ENCODE peak calls at places on chromosomes 16 and 17, in five cellular contexts. G is K562, H is H1, T is HepG2, A is GM12878. K is an unnamed sample.

GRCh38 chr16:84726670-84727467 is 27.1 kb downstream of the USP10 start:
- DNase-seq in G (no peak), H (no peak), A (peak), T (peak), K (peak)

GRCh38 chr16:23640669-23640958 is 496 bp downstream of the PALB2 start:
- DNase-seq in T (no peak), G (peak), A (no peak), H (peak), K (no peak)

GRCh38 chr17:31427684-31428083 is 36.2 kb downstream of the RAB11FIP4 start:
- DNase-seq in H (no peak), A (no peak), G (no peak), T (no peak), K (no peak)

GRCh38 chr16:3977376-3977775 is 96.9 kb upstream of the CREBBP start:
- DNase-seq in T (no peak), H (no peak), G (no peak), A (no peak), K (no peak)

GRCh38 chr16:26195225-26195624 is 503.5 kb downstream of the HS3ST4 start:
- DNase-seq in T (no peak), H (no peak), A (no peak), G (no peak), K (no peak)

GRCh38 chr17:7083592-7083991 is 3.5 kb upstream of the CLEC10A start:
- DNase-seq in G (no peak), H (no peak), T (no peak), A (no peak), K (no peak)

GRCh38 chr17:77790143-77790829 is 168.2 kb upstream of the TNRC6C start:
- DNase-seq in G (no peak), H (peak), T (no peak), A (no peak), K (peak)

GRCh38 chr16:11328172-11329079 is 16.8 kb upstream of the RMI2 start:
- DNase-seq in G (no peak), H (peak), T (no peak), A (peak), K (peak)

GRCh38 chr17:44968225-44969143 is at the start of gene C1QL1:
- DNase-seq in A (no peak), G (peak), H (peak), T (peak), K (peak)

GRCh38 chr17:77786740-77787505 is 171.6 kb upstream of the TNRC6C start:
- DNase-seq in H (peak), G (no peak), T (no peak), A (no peak), K (peak)

GRCh38 chr16:87248704-87249103 is 68.5 kb downstream of the C16orf95 start:
- DNase-seq in G (no peak), T (no peak), A (no peak), H (no peak), K (no peak)

GRCh38 chr17:43897827-43898226 is 9.5 kb downstream of the MPP2 start:
- DNase-seq in H (no peak), T (no peak), A (no peak), G (no peak), K (no peak)

GRCh38 chr16:637081-638018 is 1.2 kb upstream of the METTL26 start:
- DNase-seq in A (no peak), T (peak), G (peak), H (no peak), K (peak)

GRCh38 chr17:73667184-73667959 is 23.1 kb upstream of the SDK2 start:
- DNase-seq in T (no peak), G (no peak), H (no peak), A (no peak), K (no peak)

GRCh38 chr16:6913535-6913934 is 419.1 kb upstream of the RBFOX1 start:
- DNase-seq in T (no peak), G (no peak), A (no peak), H (no peak), K (no peak)

GRCh38 chr16:81586421-81586820 is 141.8 kb downstream of the CMIP start:
- DNase-seq in G (peak), H (no peak), A (no peak), T (no peak), K (no peak)

GRCh38 chr16:48421741-48422140 is 36.5 kb upstream of the SIAH1 start:
- DNase-seq in T (no peak), A (no peak), H (no peak), G (no peak), K (no peak)

GRCh38 chr17:4147751-4148310 is 4.8 kb downstream of the CYB5D2 start:
- DNase-seq in G (no peak), A (no peak), T (no peak), H (no peak), K (no peak)

GRCh38 chr17:44672479-44673093 is 16.3 kb downstream of the MEIOC start:
- DNase-seq in G (peak), A (no peak), T (peak), H (no peak), K (no peak)

GRCh38 chr16:84844049-84844350 is 24.2 kb downstream of the CRISPLD2 start:
- DNase-seq in H (no peak), G (no peak), A (no peak), T (no peak), K (no peak)

GRCh38 chr17:39607851-39608130 is at the start of gene NEUROD2:
- DNase-seq in A (no peak), G (no peak), H (no peak), T (no peak), K (no peak)

GRCh38 chr17:47687748-47688147 is 6.2 kb upstream of the TBKBP1 start:
- DNase-seq in H (no peak), G (peak), A (no peak), T (no peak), K (peak)

GRCh38 chr16:83715217-83715920 is 92.4 kb upstream of the HSBP1 start:
- DNase-seq in A (no peak), H (no peak), T (no peak), G (no peak), K (no peak)

GRCh38 chr17:7932483-7932891 is 481 bp downstream of the CNTROB start:
- DNase-seq in H (no peak), A (no peak), T (peak), G (peak), K (peak)

GRCh38 chr17:31299624-31300023 is 2.6 kb upstream of the OMG start:
- DNase-seq in G (no peak), A (no peak), T (no peak), H (no peak), K (no peak)

GRCh38 chr17:76075364-76076099 is 951 bp downstream of the GALR2 start:
- DNase-seq in G (no peak), H (no peak), A (no peak), T (no peak), K (peak)

GRCh38 chr17:61486135-61487120 is 34.2 kb downstream of the TBX4 start:
- DNase-seq in T (no peak), H (no peak), G (no peak), A (no peak), K (no peak)

GRCh38 chr17:38333635-38334295 is 10.0 kb downstream of the GPR179 start:
- DNase-seq in G (peak), T (peak), H (peak), A (no peak), K (peak)

GRCh38 chr17:46818929-46819859 is 702 bp upstream of the WNT3 start:
- DNase-seq in G (peak), T (no peak), H (no peak), A (no peak), K (peak)

GRCh38 chr16:10983175-10983558 is 38.8 kb downstream of the CLEC16A start:
- DNase-seq in T (no peak), A (no peak), G (no peak), H (no peak), K (no peak)

GRCh38 chr17:82200743-82201497 is 11.7 kb downstream of the CCDC57 start:
- DNase-seq in H (no peak), G (peak), T (no peak), A (no peak), K (no peak)

GRCh38 chr17:17356149-17356930 is 53.2 kb downstream of the NT5M start:
- DNase-seq in G (peak), T (peak), A (peak), H (peak), K (peak)

GRCh38 chr16:31350275-31351005 is 4.5 kb upstream of the ITGAX start:
- DNase-seq in H (no peak), A (no peak), G (no peak), T (no peak), K (no peak)

GRCh38 chr17:45019177-45019711 is 32.2 kb downstream of the DCAKD start:
- DNase-seq in T (no peak), H (no peak), G (peak), A (no peak), K (no peak)

GRCh38 chr17:81277421-81277820 is 17.7 kb downstream of the SLC38A10 start:
- DNase-seq in A (no peak), G (no peak), T (no peak), H (no peak), K (no peak)

GRCh38 chr16:67165121-67166034 is 833 bp downstream of the HSF4 start:
- DNase-seq in T (no peak), H (no peak), A (no peak), G (no peak), K (no peak)

GRCh38 chr16:67284699-67285646 is 5.6 kb downstream of the PLEKHG4 start:
- DNase-seq in H (peak), T (peak), G (peak), A (no peak), K (peak)

GRCh38 chr16:85098565-85098964 is 13.7 kb downstream of the CIBAR2 start:
- DNase-seq in A (no peak), T (no peak), G (peak), H (no peak), K (no peak)

GRCh38 chr17:63496177-63496576 is 19.3 kb downstream of the ACE start:
- DNase-seq in G (no peak), H (no peak), A (no peak), T (no peak), K (no peak)

GRCh38 chr17:63496663-63497400 is 20.0 kb downstream of the ACE start:
- DNase-seq in G (no peak), H (no peak), A (no peak), T (no peak), K (no peak)

GRCh38 chr17:63498621-63499195 is 21.8 kb downstream of the ACE start:
- DNase-seq in A (no peak), H (no peak), T (peak), G (no peak), K (no peak)

GRCh38 chr17:63495471-63495870 is 18.6 kb downstream of the ACE start:
- DNase-seq in A (no peak), G (no peak), H (no peak), T (no peak), K (no peak)

GRCh38 chr17:63497708-63498483 is 21.0 kb downstream of the ACE start:
- DNase-seq in A (no peak), T (peak), H (no peak), G (peak), K (peak)
- TF ChIP-seq CREB1 in A (no peak), T (no peak), H (no peak), G (no peak), K (no peak)

GRCh38 chr16:79788949-79789348 is 188.4 kb upstream of the MAF start:
- DNase-seq in H (no peak), A (no peak), T (no peak), G (no peak), K (no peak)

GRCh38 chr16:79797486-79797885 is 196.9 kb upstream of the MAF start:
- DNase-seq in T (no peak), G (no peak), H (no peak), A (no peak), K (no peak)

GRCh38 chr16:79790854-79791253 is 190.3 kb upstream of the MAF start:
- DNase-seq in G (no peak), A (no peak), H (no peak), T (no peak), K (no peak)

GRCh38 chr16:79795556-79795955 is 195.0 kb upstream of the MAF start:
- DNase-seq in T (no peak), H (no peak), G (no peak), A (no peak), K (no peak)

GRCh38 chr16:79792952-79793351 is 192.4 kb upstream of the MAF start:
- DNase-seq in H (no peak), A (no peak), T (no peak), G (no peak), K (no peak)
- TF ChIP-seq ATF2 in H (no peak), A (no peak), T (no peak), G (no peak), K (no peak)

GRCh38 chr16:50267651-50268050 is 1.3 kb downstream of the ADCY7 start:
- DNase-seq in H (no peak), A (no peak), G (no peak), T (no peak), K (no peak)

GRCh38 chr16:50267151-50267631 is 840 bp downstream of the ADCY7 start:
- DNase-seq in H (no peak), T (no peak), G (no peak), A (no peak), K (no peak)

GRCh38 chr16:50265260-50265659 is 1.1 kb upstream of the ADCY7 start:
- DNase-seq in G (peak), A (no peak), H (no peak), T (peak), K (no peak)

GRCh38 chr16:50265716-50266336 is 525 bp upstream of the ADCY7 start:
- DNase-seq in T (no peak), A (no peak), H (no peak), G (no peak), K (no peak)

DNA sequence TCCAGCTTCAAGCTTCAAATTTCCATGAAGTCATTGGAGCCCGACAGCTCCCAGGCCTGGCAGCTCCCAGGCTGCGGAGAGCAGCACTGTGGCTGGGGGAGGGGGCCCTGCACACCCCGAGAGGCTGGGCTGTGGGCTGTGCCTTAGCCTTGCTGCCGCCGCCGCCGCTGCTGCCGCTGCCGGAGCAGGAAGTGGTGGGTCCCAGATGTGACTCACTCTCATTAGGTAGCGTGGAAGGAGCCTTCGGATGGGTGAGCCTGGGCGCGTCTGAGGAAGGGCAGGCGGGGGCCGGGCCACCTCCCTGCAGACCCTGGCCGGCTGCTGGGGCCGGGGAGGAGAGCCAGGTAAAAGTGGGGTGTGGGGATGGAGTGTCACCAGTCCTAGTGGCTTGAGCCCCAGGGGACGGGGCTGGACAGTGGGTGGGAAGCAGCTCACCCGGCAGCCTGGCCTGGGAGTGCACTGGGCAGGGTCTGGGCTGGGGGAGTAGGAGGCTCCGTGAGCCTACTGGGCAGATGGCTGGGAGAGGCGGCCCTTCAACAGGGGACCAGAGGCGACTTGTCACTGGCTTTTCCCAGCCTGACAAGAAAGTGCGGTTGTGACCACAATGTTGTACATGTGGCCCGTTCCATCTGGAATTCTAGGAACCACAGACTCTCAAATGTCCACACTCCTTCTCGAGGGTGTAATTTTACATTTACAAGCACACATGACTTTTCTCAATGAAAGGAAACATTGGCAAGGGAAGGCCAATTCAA is at the start of gene ADCY7:
- DNase-seq in T (no peak), G (peak), A (no peak), H (no peak), K (peak)
- TF ChIP-seq SP1 in T (no peak), G (no peak), A (no peak), H (no peak), K (no peak)

GRCh38 chr16:55562936-55563335 is 3.5 kb upstream of the CAPNS2 start:
- DNase-seq in H (no peak), A (no peak), G (no peak), T (no peak), K (no peak)

GRCh38 chr16:55557186-55557585 is 9.3 kb upstream of the CAPNS2 start:
- DNase-seq in A (no peak), T (no peak), H (no peak), G (no peak), K (no peak)

GRCh38 chr16:55559933-55560516 is 6.5 kb upstream of the CAPNS2 start:
- DNase-seq in G (no peak), T (no peak), A (no peak), H (no peak), K (no peak)

GRCh38 chr16:55561319-55561848 is 5.1 kb upstream of the CAPNS2 start:
- DNase-seq in H (no peak), T (no peak), A (no peak), G (no peak), K (no peak)

GRCh38 chr16:55559233-55559632 is 7.3 kb upstream of the CAPNS2 start:
- DNase-seq in A (no peak), G (no peak), H (no peak), T (no peak), K (no peak)
- TF ChIP-seq CREB1 in A (no peak), G (no peak), H (no peak), T (no peak), K (no peak)

DNA sequence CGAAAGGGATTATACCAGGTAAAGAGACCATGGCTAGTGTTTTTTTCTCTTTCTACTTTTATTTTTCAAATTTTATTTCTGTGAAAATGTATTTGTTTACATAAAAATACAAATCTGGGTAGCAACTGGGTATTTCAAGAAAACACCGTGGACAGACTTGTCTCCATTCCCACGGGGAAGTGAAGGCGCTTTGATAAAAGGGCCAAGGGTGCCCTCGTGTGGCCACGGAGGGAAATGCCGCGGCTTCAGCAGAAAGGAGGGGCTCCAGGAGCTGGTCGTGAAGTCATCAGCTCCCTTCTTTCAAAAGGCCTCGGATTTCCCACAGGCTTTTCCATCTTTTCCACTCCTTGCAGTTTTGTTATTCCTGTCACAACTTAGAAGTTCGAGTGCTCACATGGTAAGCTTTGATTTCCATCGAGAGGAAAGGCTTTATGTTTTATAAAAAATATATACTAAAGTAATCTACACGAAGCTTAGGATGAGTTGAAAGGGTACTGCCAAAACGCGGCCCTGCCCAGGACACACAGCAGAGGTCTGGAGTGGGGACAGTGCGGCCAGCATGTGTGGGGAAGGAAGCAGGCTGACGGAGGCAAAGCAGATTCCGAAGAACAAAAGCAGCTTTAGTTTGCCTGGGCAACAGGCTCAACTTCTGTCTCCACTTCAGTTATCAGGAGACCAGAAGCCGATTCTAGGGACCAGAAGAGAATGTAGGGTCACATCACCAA is 15.3 kb upstream of the MNT start:
- DNase-seq in G (peak), H (no peak), A (no peak), T (peak), K (peak)
- TF ChIP-seq ATF2 in G (no peak), H (no peak), A (no peak), T (no peak), K (no peak)